ENCODE peak calls at places on chromosomes 1 and 21, in seven cellular contexts. One of them, this sample, is unnamed.

GRCh38 chr1:210669951-210670350 is 341.2 kb downstream of the HHAT start:
- DNase-seq in left ventricle myocardium inferior: no peak
- DNase-seq in mammary epithelial cell: no peak
- DNase-seq in esophagus squamous epithelium: no peak
- DNase-seq in transverse colon: no peak
- DNase-seq in psoas muscle: no peak
- DNase-seq in GM23338: no peak
- DNase-seq in this sample: no peak

GRCh38 chr1:159214149-159214760 is 9.6 kb downstream of the ACKR1 start:
- DNase-seq in transverse colon: peak
- DNase-seq in esophagus squamous epithelium: no peak
- DNase-seq in mammary epithelial cell: peak
- DNase-seq in left ventricle myocardium inferior: no peak
- DNase-seq in psoas muscle: no peak
- DNase-seq in GM23338: peak
- DNase-seq in this sample: peak

GRCh38 chr1:25780318-25781129 is 19.5 kb upstream of the SELENON start:
- DNase-seq in esophagus squamous epithelium: no peak
- DNase-seq in transverse colon: peak
- DNase-seq in psoas muscle: no peak
- DNase-seq in mammary epithelial cell: no peak
- DNase-seq in GM23338: peak
- DNase-seq in left ventricle myocardium inferior: no peak
- DNase-seq in this sample: no peak

GRCh38 chr1:241828576-241828975 is 19.4 kb upstream of the EXO1 start:
- DNase-seq in GM23338: peak
- DNase-seq in mammary epithelial cell: peak
- DNase-seq in left ventricle myocardium inferior: no peak
- DNase-seq in transverse colon: no peak
- DNase-seq in psoas muscle: no peak
- DNase-seq in esophagus squamous epithelium: no peak
- DNase-seq in this sample: no peak

GRCh38 chr1:178538192-178538916 is 25.4 kb downstream of the TEX35 start:
- DNase-seq in mammary epithelial cell: peak
- DNase-seq in transverse colon: no peak
- DNase-seq in GM23338: no peak
- DNase-seq in left ventricle myocardium inferior: no peak
- DNase-seq in esophagus squamous epithelium: no peak
- DNase-seq in psoas muscle: peak
- DNase-seq in this sample: peak

GRCh38 chr1:115648717-115649691 is 7.2 kb downstream of the VANGL1 start:
- DNase-seq in left ventricle myocardium inferior: no peak
- DNase-seq in mammary epithelial cell: no peak
- DNase-seq in psoas muscle: no peak
- DNase-seq in esophagus squamous epithelium: no peak
- DNase-seq in GM23338: peak
- DNase-seq in transverse colon: no peak
- DNase-seq in this sample: no peak

GRCh38 chr21:32426066-32426465 is 13.6 kb downstream of the EVA1C start:
- DNase-seq in esophagus squamous epithelium: no peak
- DNase-seq in left ventricle myocardium inferior: no peak
- DNase-seq in psoas muscle: no peak
- DNase-seq in mammary epithelial cell: peak
- DNase-seq in GM23338: no peak
- DNase-seq in transverse colon: no peak
- DNase-seq in this sample: peak

GRCh38 chr21:27423073-27423472 is 456.2 kb upstream of the ADAMTS5 start:
- DNase-seq in transverse colon: peak
- DNase-seq in esophagus squamous epithelium: no peak
- DNase-seq in psoas muscle: peak
- DNase-seq in GM23338: no peak
- DNase-seq in left ventricle myocardium inferior: peak
- DNase-seq in mammary epithelial cell: peak
- DNase-seq in this sample: no peak

GRCh38 chr1:119372493-119373086 is 4.0 kb downstream of the HAO2 start:
- DNase-seq in transverse colon: peak
- DNase-seq in mammary epithelial cell: peak
- DNase-seq in GM23338: peak
- DNase-seq in esophagus squamous epithelium: no peak
- DNase-seq in psoas muscle: no peak
- DNase-seq in left ventricle myocardium inferior: no peak
- DNase-seq in this sample: peak

GRCh38 chr21:32930673-32931072 is 95.1 kb upstream of the OLIG2 start:
- DNase-seq in esophagus squamous epithelium: no peak
- DNase-seq in transverse colon: no peak
- DNase-seq in psoas muscle: no peak
- DNase-seq in mammary epithelial cell: no peak
- DNase-seq in GM23338: no peak
- DNase-seq in left ventricle myocardium inferior: no peak
- DNase-seq in this sample: no peak

GRCh38 chr1:85867189-85867588 is 159.0 kb upstream of the ZNHIT6 start:
- DNase-seq in left ventricle myocardium inferior: no peak
- DNase-seq in transverse colon: no peak
- DNase-seq in psoas muscle: no peak
- DNase-seq in mammary epithelial cell: no peak
- DNase-seq in GM23338: no peak
- DNase-seq in esophagus squamous epithelium: no peak
- DNase-seq in this sample: no peak

GRCh38 chr1:182888736-182889531 is 49.8 kb downstream of the DHX9 start:
- DNase-seq in psoas muscle: no peak
- DNase-seq in esophagus squamous epithelium: no peak
- DNase-seq in GM23338: peak
- DNase-seq in mammary epithelial cell: no peak
- DNase-seq in left ventricle myocardium inferior: no peak
- DNase-seq in transverse colon: no peak
- DNase-seq in this sample: no peak

GRCh38 chr1:113109908-113110554 is 37.0 kb downstream of the LRIG2 start:
- DNase-seq in left ventricle myocardium inferior: no peak
- DNase-seq in mammary epithelial cell: peak
- DNase-seq in psoas muscle: peak
- DNase-seq in esophagus squamous epithelium: no peak
- DNase-seq in transverse colon: no peak
- DNase-seq in GM23338: no peak
- DNase-seq in this sample: peak

GRCh38 chr1:200837931-200838571 is 34.7 kb upstream of the GPR25 start:
- DNase-seq in psoas muscle: no peak
- DNase-seq in esophagus squamous epithelium: no peak
- DNase-seq in GM23338: no peak
- DNase-seq in left ventricle myocardium inferior: no peak
- DNase-seq in mammary epithelial cell: no peak
- DNase-seq in transverse colon: no peak
- DNase-seq in this sample: peak
- TF ChIP-seq CTCF in psoas muscle: peak
- TF ChIP-seq CTCF in esophagus squamous epithelium: peak
- TF ChIP-seq CTCF in GM23338: peak
- TF ChIP-seq CTCF in left ventricle myocardium inferior: peak
- TF ChIP-seq CTCF in mammary epithelial cell: peak
- TF ChIP-seq CTCF in transverse colon: peak
- TF ChIP-seq CTCF in this sample: peak

DNA sequence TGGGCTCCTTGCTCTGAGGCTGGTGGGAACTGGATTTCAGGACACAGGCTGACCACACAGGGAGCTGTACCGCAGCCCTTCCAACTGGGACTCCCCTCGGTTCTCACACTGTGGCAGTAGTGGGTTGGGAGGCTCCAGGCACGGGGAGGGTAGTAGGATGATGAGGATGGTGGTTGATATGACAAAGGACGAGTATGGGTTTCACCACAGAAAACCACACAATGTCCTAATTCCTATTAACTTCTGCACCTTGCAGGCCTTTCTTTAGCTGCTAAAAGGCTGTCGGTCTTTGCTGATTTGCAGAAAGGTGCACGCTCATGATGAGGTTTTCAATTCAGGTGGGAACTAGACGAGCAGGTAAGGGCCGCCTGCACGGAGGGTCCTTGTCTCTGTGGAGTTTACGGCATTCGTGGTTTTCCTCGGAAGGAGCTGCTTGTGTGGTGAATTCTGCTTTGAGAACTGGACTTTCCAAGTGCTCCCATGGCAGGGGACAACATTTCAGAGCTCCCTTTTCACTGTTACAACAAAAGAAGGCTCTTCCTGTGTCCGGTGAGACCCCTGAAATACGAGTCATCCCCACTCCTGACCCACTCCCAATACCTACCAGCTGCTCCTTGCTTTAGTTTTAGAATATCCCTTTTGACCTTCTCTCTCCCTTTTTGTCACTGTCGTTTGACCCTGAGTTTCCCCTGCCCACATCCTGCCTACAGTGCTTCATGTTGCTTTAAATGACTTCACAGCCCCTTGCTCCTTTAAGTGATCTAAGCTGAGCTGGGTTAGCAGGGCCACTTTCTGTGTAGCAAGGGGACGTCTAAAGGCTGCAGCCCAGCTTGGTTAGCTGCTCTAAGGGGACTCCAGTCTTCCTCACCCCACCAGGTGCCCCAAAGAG is 125.1 kb downstream of the MRPS6 start:
- DNase-seq in left ventricle myocardium inferior: no peak
- DNase-seq in GM23338: no peak
- DNase-seq in transverse colon: no peak
- DNase-seq in mammary epithelial cell: no peak
- DNase-seq in esophagus squamous epithelium: no peak
- DNase-seq in psoas muscle: no peak
- DNase-seq in this sample: no peak
- H3K27ac ChIP-seq in left ventricle myocardium inferior: peak
- H3K27ac ChIP-seq in GM23338: no peak
- H3K27ac ChIP-seq in transverse colon: no peak
- H3K27ac ChIP-seq in mammary epithelial cell: no peak
- H3K27ac ChIP-seq in esophagus squamous epithelium: no peak
- H3K27ac ChIP-seq in psoas muscle: no peak
- H3K27ac ChIP-seq in this sample: no peak

GRCh38 chr1:118154220-118154619 is 30.8 kb downstream of the SPAG17 start:
- DNase-seq in psoas muscle: no peak
- DNase-seq in GM23338: no peak
- DNase-seq in mammary epithelial cell: peak
- DNase-seq in esophagus squamous epithelium: no peak
- DNase-seq in left ventricle myocardium inferior: no peak
- DNase-seq in transverse colon: no peak
- DNase-seq in this sample: peak
- TF ChIP-seq CTCF in psoas muscle: peak
- TF ChIP-seq CTCF in GM23338: peak
- TF ChIP-seq CTCF in mammary epithelial cell: peak
- TF ChIP-seq CTCF in esophagus squamous epithelium: peak
- TF ChIP-seq CTCF in left ventricle myocardium inferior: peak
- TF ChIP-seq CTCF in transverse colon: no peak
- TF ChIP-seq CTCF in this sample: peak

GRCh38 chr1:243482237-243483022 is 226.6 kb downstream of the SDCCAG8 start:
- DNase-seq in esophagus squamous epithelium: no peak
- DNase-seq in mammary epithelial cell: peak
- DNase-seq in psoas muscle: no peak
- DNase-seq in left ventricle myocardium inferior: no peak
- DNase-seq in transverse colon: no peak
- DNase-seq in GM23338: peak
- DNase-seq in this sample: peak
- H3K27ac ChIP-seq in esophagus squamous epithelium: no peak
- H3K27ac ChIP-seq in mammary epithelial cell: peak
- H3K27ac ChIP-seq in psoas muscle: no peak
- H3K27ac ChIP-seq in left ventricle myocardium inferior: no peak
- H3K27ac ChIP-seq in transverse colon: no peak
- H3K27ac ChIP-seq in GM23338: no peak
- H3K27ac ChIP-seq in this sample: peak

DNA sequence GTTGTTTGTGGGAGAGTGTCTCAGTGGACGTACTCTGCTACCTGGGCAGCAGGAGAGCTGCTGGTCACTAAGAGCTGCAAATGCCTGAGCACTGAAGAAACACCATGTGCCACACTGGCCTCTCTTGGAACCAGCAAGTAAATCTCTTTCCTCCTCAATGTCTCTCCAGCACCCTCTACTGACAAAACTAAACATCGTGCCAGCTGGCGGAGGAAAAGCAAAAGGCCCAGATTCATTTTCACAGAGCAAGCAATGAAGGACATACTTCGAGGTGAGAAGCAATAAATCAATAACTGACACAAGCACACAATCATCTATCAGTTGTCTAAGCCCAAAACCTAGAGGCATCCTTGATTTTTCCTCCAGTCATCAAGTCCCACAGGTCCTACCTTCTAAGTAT is 78.1 kb downstream of the RERE start:
- DNase-seq in esophagus squamous epithelium: no peak
- DNase-seq in psoas muscle: no peak
- DNase-seq in transverse colon: no peak
- DNase-seq in GM23338: peak
- DNase-seq in left ventricle myocardium inferior: no peak
- DNase-seq in mammary epithelial cell: no peak
- DNase-seq in this sample: no peak
- TF ChIP-seq CTCF in esophagus squamous epithelium: no peak
- TF ChIP-seq CTCF in psoas muscle: no peak
- TF ChIP-seq CTCF in transverse colon: no peak
- TF ChIP-seq CTCF in GM23338: peak
- TF ChIP-seq CTCF in left ventricle myocardium inferior: no peak
- TF ChIP-seq CTCF in mammary epithelial cell: no peak
- TF ChIP-seq CTCF in this sample: no peak

This sample was measured in RWPE1.